ENCODE peak calls at places on chromosomes 6 and 20, in seven cellular contexts. U is CD4-positive, CD25-positive, alpha-beta regulatory T cell; J is MM.1S; N is H9; L is ascending aorta; T is PC-3; Z is esophagus squamous epithelium. H is an unnamed sample.

GRCh38 chr6:154872605-154873004 is 122.5 kb upstream of the TIAM2 start:
- DNase-seq in U (no peak), J (no peak), N (peak), L (no peak), T (no peak), Z (no peak), H (no peak)

GRCh38 chr6:167078745-167079144 is 44.2 kb upstream of the CCR6 start:
- DNase-seq in U (no peak), J (no peak), N (no peak), L (no peak), T (no peak), Z (no peak), H (no peak)

GRCh38 chr6:150238294-150238693 is 95.5 kb downstream of the PPP1R14C start:
- DNase-seq in U (no peak), J (no peak), N (no peak), L (no peak), T (peak), Z (no peak), H (no peak)

GRCh38 chr6:139060332-139060731 is 31.8 kb downstream of the ABRACL start:
- DNase-seq in U (no peak), J (no peak), N (no peak), L (no peak), T (no peak), Z (no peak), H (no peak)

GRCh38 chr20:9119776-9120175 is 50.9 kb downstream of the PLCB4 start:
- DNase-seq in U (no peak), J (no peak), N (no peak), L (no peak), T (peak), Z (no peak), H (peak)

GRCh38 chr20:31842471-31843157 is 2.8 kb downstream of the FOXS1 start:
- DNase-seq in U (no peak), J (no peak), N (no peak), L (no peak), T (peak), Z (no peak), H (no peak)

GRCh38 chr20:32527447-32528055 is 57.6 kb downstream of the NOL4L start:
- DNase-seq in U (no peak), J (no peak), N (no peak), L (no peak), T (no peak), Z (no peak), H (no peak)

GRCh38 chr6:151716446-151717047 is 90.9 kb upstream of the ESR1 start:
- DNase-seq in U (no peak), J (no peak), N (peak), L (no peak), T (peak), Z (no peak), H (peak)

GRCh38 chr6:16700202-16700997 is 60.9 kb downstream of the ATXN1 start:
- DNase-seq in U (peak), J (no peak), N (no peak), L (no peak), T (no peak), Z (no peak), H (no peak)

GRCh38 chr6:157999100-158000051 is 17.7 kb downstream of the SYNJ2 start:
- DNase-seq in U (no peak), J (no peak), N (no peak), L (no peak), T (no peak), Z (no peak), H (no peak)

GRCh38 chr6:4055420-4056041 is 23.4 kb downstream of the FAM217A start:
- DNase-seq in U (no peak), J (peak), N (no peak), L (no peak), T (peak), Z (no peak), H (peak)

GRCh38 chr6:143746202-143747119 is 68.7 kb downstream of the PHACTR2 start:
- DNase-seq in U (no peak), J (no peak), N (peak), L (no peak), T (no peak), Z (no peak), H (no peak)

GRCh38 chr6:108609276-108609769 is 48.6 kb downstream of the FOXO3 start:
- DNase-seq in U (no peak), J (peak), N (no peak), L (no peak), T (peak), Z (no peak), H (peak)

GRCh38 chr6:134272365-134272764 is 45.5 kb downstream of the SGK1 start:
- DNase-seq in U (no peak), J (no peak), N (no peak), L (no peak), T (no peak), Z (no peak), H (no peak)

GRCh38 chr6:31407699-31408098 is 4.3 kb downstream of the MICA start:
- DNase-seq in U (no peak), J (no peak), N (no peak), L (no peak), T (peak), Z (no peak), H (no peak)

GRCh38 chr6:169763308-169763707 is 11.9 kb downstream of the ERMARD start:
- DNase-seq in U (no peak), J (no peak), N (no peak), L (no peak), T (no peak), Z (no peak), H (no peak)

GRCh38 chr6:81450180-81450579 is 302.3 kb downstream of the TENT5A start:
- DNase-seq in U (no peak), J (no peak), N (no peak), L (no peak), T (peak), Z (no peak), H (no peak)

GRCh38 chr6:93327857-93328256 is 91.5 kb downstream of the EPHA7 start:
- DNase-seq in U (no peak), J (no peak), N (no peak), L (no peak), T (no peak), Z (no peak), H (no peak)
- H3K27ac ChIP-seq in U (no peak), J (no peak), N (no peak), L (no peak), T (no peak), Z (no peak), H (no peak)

DNA sequence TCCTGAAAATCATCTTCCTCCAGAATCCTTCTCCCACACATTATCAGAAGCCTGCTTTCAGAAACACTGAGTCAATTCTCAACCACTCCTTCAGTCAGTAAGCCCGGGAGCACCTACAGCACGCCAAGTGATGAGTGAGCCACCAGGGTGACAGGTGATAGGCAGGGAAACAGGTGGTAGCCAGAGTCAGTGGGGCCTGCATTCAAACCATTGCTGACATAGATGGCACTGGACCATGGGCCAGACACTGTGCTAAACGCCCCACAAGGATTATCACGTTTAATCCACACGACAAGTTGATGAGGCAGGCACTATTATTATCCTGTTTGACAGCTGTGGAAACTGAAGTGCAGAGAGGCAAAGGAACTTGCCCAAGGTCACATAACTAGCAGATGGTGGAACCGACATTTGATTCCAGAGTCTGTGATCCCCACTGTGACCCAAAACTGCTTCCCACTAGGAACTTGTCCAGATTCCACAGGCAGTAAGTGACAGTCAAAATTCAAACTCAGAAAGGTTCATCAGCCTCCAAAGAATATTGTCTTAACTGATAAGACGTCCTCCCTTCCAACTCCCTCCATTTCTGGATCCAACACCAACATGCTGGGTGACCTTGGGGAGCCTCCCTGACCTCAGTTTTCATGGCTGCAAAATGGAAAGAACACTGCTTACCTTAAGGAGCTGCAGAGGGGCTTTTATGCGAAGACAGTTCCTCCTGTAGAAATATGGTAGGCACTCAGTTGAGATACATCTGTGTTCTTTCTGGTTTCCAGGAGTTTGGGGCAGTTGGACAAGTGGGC is 23.9 kb upstream of the TOP1 start:
- DNase-seq in U (no peak), J (no peak), N (no peak), L (no peak), T (peak), Z (no peak), H (peak)
- H3K27ac ChIP-seq in U (no peak), J (no peak), N (no peak), L (peak), T (peak), Z (peak), H (peak)

GRCh38 chr20:14889503-14890125 is 552.2 kb upstream of the FLRT3 start:
- DNase-seq in U (no peak), J (no peak), N (no peak), L (no peak), T (no peak), Z (no peak), H (peak)

GRCh38 chr20:14890713-14891112 is 553.3 kb upstream of the FLRT3 start:
- DNase-seq in U (no peak), J (no peak), N (no peak), L (no peak), T (no peak), Z (no peak), H (no peak)

GRCh38 chr20:14896569-14896968 is 559.2 kb upstream of the FLRT3 start:
- DNase-seq in U (no peak), J (no peak), N (no peak), L (no peak), T (no peak), Z (no peak), H (no peak)

GRCh38 chr20:14888172-14888571 is 550.8 kb upstream of the FLRT3 start:
- DNase-seq in U (no peak), J (no peak), N (no peak), L (no peak), T (no peak), Z (no peak), H (no peak)

DNA sequence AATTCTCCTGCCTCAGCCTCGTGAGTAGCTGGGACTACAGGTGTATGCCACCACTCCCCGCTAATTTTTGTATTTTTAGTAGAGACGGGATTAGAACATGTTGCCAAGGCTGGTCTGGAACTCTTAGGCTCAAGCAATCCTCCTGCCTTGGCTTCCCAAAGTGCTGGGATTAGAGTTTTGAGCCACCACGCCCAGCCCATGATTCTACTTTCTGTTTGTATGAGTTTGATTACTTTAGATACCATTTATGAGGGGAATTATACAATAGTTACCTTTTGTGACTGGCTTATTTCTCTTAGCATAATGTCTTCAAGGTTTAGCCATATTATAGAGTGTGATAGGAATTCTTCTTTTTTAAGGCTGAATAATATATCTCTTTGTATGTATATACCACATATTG is 555.4 kb upstream of the FLRT3 start:
- DNase-seq in U (no peak), J (no peak), N (no peak), L (no peak), T (no peak), Z (no peak), H (no peak)
- H3K27ac ChIP-seq in U (no peak), J (no peak), N (no peak), L (no peak), T (no peak), Z (no peak), H (no peak)

DNA sequence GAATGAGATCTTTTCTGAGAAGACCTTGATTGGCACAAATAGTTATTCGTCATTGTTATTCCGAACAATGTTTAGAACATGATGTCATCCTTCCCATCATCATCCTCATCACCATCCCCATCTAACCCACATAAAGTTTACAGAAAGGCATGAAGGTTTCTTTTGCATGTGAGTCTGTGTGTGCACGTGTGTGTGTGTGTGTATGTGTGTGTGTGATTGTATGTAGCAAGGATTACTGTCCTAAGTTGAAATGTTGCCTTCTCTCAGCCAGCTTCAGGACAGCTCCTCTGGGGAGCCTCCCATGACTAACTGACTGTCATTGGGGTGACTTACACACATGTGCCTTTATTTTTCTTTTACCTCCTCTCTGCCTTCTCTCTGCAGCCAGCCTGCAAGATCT is 113.5 kb downstream of the SLC22A3 start:
- DNase-seq in U (peak), J (no peak), N (no peak), L (no peak), T (no peak), Z (no peak), H (no peak)
- H3K27ac ChIP-seq in U (peak), J (no peak), N (no peak), L (no peak), T (peak), Z (no peak), H (no peak)

GRCh38 chr20:51800132-51800721 is 2.1 kb downstream of the SALL4 start:
- DNase-seq in U (peak), J (peak), N (peak), L (no peak), T (peak), Z (no peak), H (peak)
- H3K27ac ChIP-seq in U (no peak), J (no peak), N (peak), L (no peak), T (no peak), Z (no peak), H (no peak)

GRCh38 chr6:29477923-29478450 is 9.8 kb downstream of the MAS1L start:
- DNase-seq in U (no peak), J (no peak), N (no peak), L (no peak), T (no peak), Z (no peak), H (peak)
- H3K27ac ChIP-seq in U (no peak), J (no peak), N (no peak), L (no peak), T (no peak), Z (no peak), H (peak)

GRCh38 chr6:112222111-112222726 is 32.1 kb downstream of the LAMA4 start:
- DNase-seq in U (no peak), J (no peak), N (no peak), L (no peak), T (no peak), Z (no peak), H (no peak)
- H3K27ac ChIP-seq in U (no peak), J (no peak), N (no peak), L (peak), T (no peak), Z (peak), H (no peak)

GRCh38 chr20:36607586-36608387 is 2.2 kb downstream of the RAB5IF start:
- DNase-seq in U (no peak), J (no peak), N (no peak), L (no peak), T (peak), Z (no peak), H (no peak)
- H3K27ac ChIP-seq in U (peak), J (no peak), N (no peak), L (no peak), T (peak), Z (peak), H (no peak)

GRCh38 chr6:21739838-21740237 is 146.3 kb downstream of the SOX4 start:
- DNase-seq in U (no peak), J (no peak), N (no peak), L (no peak), T (no peak), Z (no peak), H (no peak)

GRCh38 chr6:21739241-21739640 is 145.7 kb downstream of the SOX4 start:
- DNase-seq in U (no peak), J (no peak), N (no peak), L (no peak), T (no peak), Z (no peak), H (no peak)

GRCh38 chr6:21741221-21742109 is 147.9 kb downstream of the SOX4 start:
- DNase-seq in U (no peak), J (no peak), N (no peak), L (no peak), T (no peak), Z (no peak), H (no peak)

GRCh38 chr6:21742238-21742660 is 148.7 kb downstream of the SOX4 start:
- DNase-seq in U (no peak), J (no peak), N (peak), L (no peak), T (peak), Z (no peak), H (no peak)

GRCh38 chr6:21740719-21741118 is 147.2 kb downstream of the SOX4 start:
- DNase-seq in U (no peak), J (no peak), N (no peak), L (no peak), T (peak), Z (no peak), H (no peak)
- H3K27ac ChIP-seq in U (no peak), J (no peak), N (peak), L (no peak), T (peak), Z (peak), H (no peak)

DNA sequence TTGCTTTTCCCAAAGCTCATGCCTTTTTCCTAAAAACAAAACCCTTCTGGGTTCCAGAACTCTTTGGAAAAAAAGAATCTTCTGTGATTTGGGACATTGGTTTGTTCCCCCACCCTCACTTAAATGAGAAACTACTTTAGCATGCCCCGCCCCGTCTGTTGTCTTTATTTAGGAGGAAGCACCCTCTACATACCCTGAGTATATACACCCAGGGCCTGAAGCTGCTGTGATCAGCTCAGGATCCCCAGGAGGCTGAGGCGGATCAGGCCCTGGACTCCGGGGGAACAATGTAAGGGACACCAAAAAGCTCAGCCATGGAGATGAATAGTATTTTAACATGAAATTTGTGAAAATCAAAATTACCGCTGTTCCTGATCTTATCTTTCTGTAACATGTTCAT is 1.4 kb downstream of the BCAS1 start:
- DNase-seq in U (no peak), J (no peak), N (no peak), L (no peak), T (no peak), Z (no peak), H (no peak)
- H3K27ac ChIP-seq in U (no peak), J (no peak), N (no peak), L (no peak), T (no peak), Z (no peak), H (no peak)

H was measured in WERI-Rb-1.